ENCODE peak calls at places on chromosomes 11 and 22, in five cellular contexts. One of them, this sample, is unnamed.

GRCh38 chr11:22671751-22672150 is 5.3 kb downstream of the GAS2 start:
- DNase-seq in MM.1S: peak; percentile 19
- DNase-seq in Peyer's patch: no peak
- DNase-seq in CD4-positive, alpha-beta memory T cell: no peak
- DNase-seq in astrocyte: peak; percentile 9
- DNase-seq in this sample: no peak

GRCh38 chr11:35077709-35078695 is 61.0 kb upstream of the CD44 start:
- DNase-seq in MM.1S: peak; percentile 53
- DNase-seq in Peyer's patch: peak; percentile 81
- DNase-seq in CD4-positive, alpha-beta memory T cell: peak; percentile 87
- DNase-seq in astrocyte: peak; percentile 77
- DNase-seq in this sample: peak; percentile 49

GRCh38 chr11:116108161-116108560 is 603.9 kb upstream of the CADM1 start:
- DNase-seq in MM.1S: no peak
- DNase-seq in Peyer's patch: no peak
- DNase-seq in CD4-positive, alpha-beta memory T cell: no peak
- DNase-seq in astrocyte: peak; percentile 2
- DNase-seq in this sample: no peak

GRCh38 chr22:35777335-35777975 is 59.8 kb downstream of the APOL5 start:
- DNase-seq in MM.1S: no peak
- DNase-seq in Peyer's patch: no peak
- DNase-seq in CD4-positive, alpha-beta memory T cell: no peak
- DNase-seq in astrocyte: peak; percentile 89
- DNase-seq in this sample: no peak

GRCh38 chr22:49042066-49042465 is 785.6 kb downstream of the BRD1 start:
- DNase-seq in MM.1S: no peak
- DNase-seq in Peyer's patch: peak; percentile 26
- DNase-seq in CD4-positive, alpha-beta memory T cell: no peak
- DNase-seq in astrocyte: no peak
- DNase-seq in this sample: no peak

GRCh38 chr11:43963221-43963620 is 20.8 kb downstream of the C11orf96 start:
- DNase-seq in MM.1S: no peak
- DNase-seq in Peyer's patch: peak; percentile 13
- DNase-seq in CD4-positive, alpha-beta memory T cell: no peak
- DNase-seq in astrocyte: no peak
- DNase-seq in this sample: no peak

GRCh38 chr11:106961518-106961917 is 56.8 kb downstream of the GUCY1A2 start:
- DNase-seq in MM.1S: no peak
- DNase-seq in Peyer's patch: no peak
- DNase-seq in CD4-positive, alpha-beta memory T cell: no peak
- DNase-seq in astrocyte: peak; percentile 92
- DNase-seq in this sample: no peak

GRCh38 chr11:76891793-76892192 is 31.1 kb downstream of the ACER3 start:
- DNase-seq in MM.1S: no peak
- DNase-seq in Peyer's patch: no peak
- DNase-seq in CD4-positive, alpha-beta memory T cell: no peak
- DNase-seq in astrocyte: no peak
- DNase-seq in this sample: no peak

GRCh38 chr22:44524806-44525205 is 26.8 kb upstream of the RTL6 start:
- DNase-seq in MM.1S: no peak
- DNase-seq in Peyer's patch: no peak
- DNase-seq in CD4-positive, alpha-beta memory T cell: no peak
- DNase-seq in astrocyte: no peak
- DNase-seq in this sample: no peak

GRCh38 chr22:33321466-33321865 is 263.3 kb upstream of the SYN3 start:
- DNase-seq in MM.1S: no peak
- DNase-seq in Peyer's patch: no peak
- DNase-seq in CD4-positive, alpha-beta memory T cell: no peak
- DNase-seq in astrocyte: no peak
- DNase-seq in this sample: no peak

GRCh38 chr11:86069408-86070086 is 663 bp upstream of the PICALM start:
- DNase-seq in MM.1S: no peak
- DNase-seq in Peyer's patch: no peak
- DNase-seq in CD4-positive, alpha-beta memory T cell: no peak
- DNase-seq in astrocyte: peak; percentile 99
- DNase-seq in this sample: no peak

GRCh38 chr22:25368271-25368670 is 148.8 kb downstream of the CRYBB2 start:
- DNase-seq in MM.1S: no peak
- DNase-seq in Peyer's patch: peak; percentile 58
- DNase-seq in CD4-positive, alpha-beta memory T cell: no peak
- DNase-seq in astrocyte: peak; percentile 64
- DNase-seq in this sample: no peak

GRCh38 chr11:37509471-37509870 is 911.4 kb upstream of the RAG2 start:
- DNase-seq in MM.1S: no peak
- DNase-seq in Peyer's patch: no peak
- DNase-seq in CD4-positive, alpha-beta memory T cell: no peak
- DNase-seq in astrocyte: no peak
- DNase-seq in this sample: no peak

GRCh38 chr11:12169822-12170221 is 59.4 kb downstream of the MICAL2 start:
- DNase-seq in MM.1S: no peak
- DNase-seq in Peyer's patch: no peak
- DNase-seq in CD4-positive, alpha-beta memory T cell: no peak
- DNase-seq in astrocyte: no peak
- DNase-seq in this sample: no peak

GRCh38 chr11:68313574-68314202 is 1.3 kb downstream of the LRP5 start:
- DNase-seq in MM.1S: no peak
- DNase-seq in Peyer's patch: no peak
- DNase-seq in CD4-positive, alpha-beta memory T cell: no peak
- DNase-seq in astrocyte: no peak
- DNase-seq in this sample: no peak

GRCh38 chr11:133900176-133901105 is 55.1 kb upstream of the SPATA19 start:
- DNase-seq in MM.1S: no peak
- DNase-seq in Peyer's patch: peak; percentile 19
- DNase-seq in CD4-positive, alpha-beta memory T cell: no peak
- DNase-seq in astrocyte: no peak
- DNase-seq in this sample: no peak

GRCh38 chr11:102592634-102593581 is 32.2 kb downstream of the MMP20 start:
- DNase-seq in MM.1S: peak; percentile 15
- DNase-seq in Peyer's patch: peak; percentile 55
- DNase-seq in CD4-positive, alpha-beta memory T cell: no peak
- DNase-seq in astrocyte: no peak
- DNase-seq in this sample: no peak

GRCh38 chr11:25981998-25982397 is 349.9 kb upstream of the ANO3 start:
- DNase-seq in MM.1S: peak; percentile 89
- DNase-seq in Peyer's patch: no peak
- DNase-seq in CD4-positive, alpha-beta memory T cell: no peak
- DNase-seq in astrocyte: peak; percentile 29
- DNase-seq in this sample: no peak

GRCh38 chr11:112539741-112540140 is 279.1 kb upstream of the PLET1 start:
- DNase-seq in MM.1S: no peak
- DNase-seq in Peyer's patch: no peak
- DNase-seq in CD4-positive, alpha-beta memory T cell: no peak
- DNase-seq in astrocyte: no peak
- DNase-seq in this sample: no peak

GRCh38 chr11:5291207-5291838 is 10.4 kb downstream of the OR51B4 start:
- DNase-seq in MM.1S: peak; percentile 68
- DNase-seq in Peyer's patch: no peak
- DNase-seq in CD4-positive, alpha-beta memory T cell: no peak
- DNase-seq in astrocyte: no peak
- DNase-seq in this sample: no peak

GRCh38 chr11:44950625-44951472 is at the start of gene TP53I11:
- DNase-seq in MM.1S: peak; percentile 52
- DNase-seq in Peyer's patch: peak; percentile 88
- DNase-seq in CD4-positive, alpha-beta memory T cell: peak; percentile 56
- DNase-seq in astrocyte: peak; percentile 55
- DNase-seq in this sample: peak; percentile 39

GRCh38 chr22:36860821-36861659 is at the start of gene NCF4:
- DNase-seq in MM.1S: peak; percentile 63
- DNase-seq in Peyer's patch: peak; percentile 92
- DNase-seq in CD4-positive, alpha-beta memory T cell: peak; percentile 33
- DNase-seq in astrocyte: no peak
- DNase-seq in this sample: peak; percentile 7

GRCh38 chr22:26487996-26488395 is 4.3 kb downstream of the SRRD start:
- DNase-seq in MM.1S: no peak
- DNase-seq in Peyer's patch: no peak
- DNase-seq in CD4-positive, alpha-beta memory T cell: no peak
- DNase-seq in astrocyte: no peak
- DNase-seq in this sample: no peak

GRCh38 chr11:105635466-105635865 is 25.6 kb downstream of the GRIA4 start:
- DNase-seq in MM.1S: no peak
- DNase-seq in Peyer's patch: no peak
- DNase-seq in CD4-positive, alpha-beta memory T cell: no peak
- DNase-seq in astrocyte: no peak
- DNase-seq in this sample: no peak

GRCh38 chr11:105636496-105636895 is 26.6 kb downstream of the GRIA4 start:
- DNase-seq in MM.1S: no peak
- DNase-seq in Peyer's patch: no peak
- DNase-seq in CD4-positive, alpha-beta memory T cell: no peak
- DNase-seq in astrocyte: no peak
- DNase-seq in this sample: no peak

DNA sequence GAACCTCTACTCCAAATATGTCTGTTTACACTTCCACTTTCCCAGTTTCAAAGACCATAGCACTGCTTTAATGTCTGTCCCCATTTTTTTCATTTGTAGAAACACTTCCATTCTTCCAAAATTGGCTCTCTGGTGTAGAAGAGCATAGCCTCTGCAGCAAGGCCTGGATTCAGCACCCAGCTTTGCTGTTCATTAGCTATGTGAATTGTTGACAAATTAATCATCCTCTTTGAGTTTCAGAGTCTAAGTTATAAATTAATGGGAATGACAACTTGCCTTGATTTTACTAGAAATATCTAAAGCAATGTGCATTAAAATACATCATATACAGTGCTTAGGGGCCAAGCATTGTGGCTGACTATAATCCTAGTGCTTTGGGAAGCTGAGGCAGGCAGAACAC is 22.4 kb downstream of the GRIA4 start:
- DNase-seq in MM.1S: no peak
- DNase-seq in Peyer's patch: no peak
- DNase-seq in CD4-positive, alpha-beta memory T cell: no peak
- DNase-seq in astrocyte: no peak
- DNase-seq in this sample: no peak
- H3K27me3 ChIP-seq in MM.1S: no peaks in the 10 kb centered on the region
- H3K27me3 ChIP-seq in Peyer's patch: no peaks in the 10 kb centered on the region
- H3K27me3 ChIP-seq in CD4-positive, alpha-beta memory T cell: no peaks in the 10 kb centered on the region
- H3K27me3 ChIP-seq in astrocyte: no peaks in the 10 kb centered on the region
- H3K27me3 ChIP-seq in this sample: no peaks in the 10 kb centered on the region

GRCh38 chr11:73335204-73335923 is 27.3 kb downstream of the ARHGEF17 start:
- DNase-seq in MM.1S: peak; percentile 68
- DNase-seq in Peyer's patch: peak; percentile 92
- DNase-seq in CD4-positive, alpha-beta memory T cell: peak; percentile 68
- DNase-seq in astrocyte: no peak
- DNase-seq in this sample: peak; percentile 68
- H3K27me3 ChIP-seq in MM.1S: no peaks in the 10 kb centered on the region
- H3K27me3 ChIP-seq in Peyer's patch: no peaks in the 10 kb centered on the region
- H3K27me3 ChIP-seq in CD4-positive, alpha-beta memory T cell: no peaks in the 10 kb centered on the region
- H3K27me3 ChIP-seq in astrocyte: no peaks in the 10 kb centered on the region
- H3K27me3 ChIP-seq in this sample: no peaks in the 10 kb centered on the region

GRCh38 chr11:1746516-1746931 is 3.9 kb downstream of the IFITM10 start:
- DNase-seq in MM.1S: no peak
- DNase-seq in Peyer's patch: peak; percentile 49
- DNase-seq in CD4-positive, alpha-beta memory T cell: no peak
- DNase-seq in astrocyte: no peak
- DNase-seq in this sample: no peak

GRCh38 chr11:1749020-1749758 is 1.2 kb downstream of the IFITM10 start:
- DNase-seq in MM.1S: no peak
- DNase-seq in Peyer's patch: no peak
- DNase-seq in CD4-positive, alpha-beta memory T cell: no peak
- DNase-seq in astrocyte: no peak
- DNase-seq in this sample: no peak

GRCh38 chr11:1746956-1747752 is 3.2 kb downstream of the IFITM10 start:
- DNase-seq in MM.1S: no peak
- DNase-seq in Peyer's patch: peak; percentile 42
- DNase-seq in CD4-positive, alpha-beta memory T cell: no peak
- DNase-seq in astrocyte: no peak
- DNase-seq in this sample: no peak

GRCh38 chr11:1748467-1749019 is 1.9 kb downstream of the IFITM10 start:
- DNase-seq in MM.1S: no peak
- DNase-seq in Peyer's patch: peak; percentile 46
- DNase-seq in CD4-positive, alpha-beta memory T cell: no peak
- DNase-seq in astrocyte: no peak
- DNase-seq in this sample: no peak

DNA sequence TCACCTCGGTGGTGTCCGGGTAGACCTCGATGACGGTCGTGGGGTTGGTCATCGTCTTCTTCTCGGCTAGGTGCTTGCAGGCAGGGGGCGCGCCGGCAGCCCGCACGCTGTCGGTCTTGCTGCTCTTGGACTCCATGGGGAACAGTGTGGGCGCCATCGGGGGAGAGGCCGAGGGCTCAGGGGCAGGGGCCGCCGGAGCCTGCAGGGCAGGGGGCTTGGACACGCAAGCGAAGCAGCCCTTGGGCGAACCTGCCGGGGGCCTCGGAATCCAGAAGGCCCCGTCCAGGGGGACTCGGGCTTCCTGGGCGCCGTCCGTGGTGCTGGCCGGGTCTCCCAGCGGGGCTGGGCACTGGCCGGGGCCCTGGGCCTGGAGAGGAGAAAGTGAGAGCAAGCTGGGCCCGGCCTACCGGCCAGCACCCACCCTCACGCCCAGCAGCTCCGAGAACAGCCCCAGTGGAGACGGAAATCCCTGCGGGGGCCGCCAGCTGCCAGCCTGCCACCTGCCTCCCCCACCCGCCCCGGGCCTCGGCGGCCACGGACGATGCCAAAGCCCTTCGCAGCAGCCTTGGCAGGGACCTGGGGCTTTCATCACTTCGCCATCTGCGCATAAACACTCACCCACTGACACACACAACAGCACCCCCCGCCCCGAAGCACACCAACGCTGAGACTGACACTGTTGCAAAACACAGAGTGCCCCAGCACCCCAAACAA is 2.5 kb downstream of the IFITM10 start:
- DNase-seq in MM.1S: no peak
- DNase-seq in Peyer's patch: no peak
- DNase-seq in CD4-positive, alpha-beta memory T cell: no peak
- DNase-seq in astrocyte: no peak
- DNase-seq in this sample: no peak
- H3K27me3 ChIP-seq in MM.1S: peaks cover 25% of the 10 kb centered on the region
- H3K27me3 ChIP-seq in Peyer's patch: no peaks in the 10 kb centered on the region
- H3K27me3 ChIP-seq in CD4-positive, alpha-beta memory T cell: no peaks in the 10 kb centered on the region
- H3K27me3 ChIP-seq in astrocyte: no peaks in the 10 kb centered on the region
- H3K27me3 ChIP-seq in this sample: peaks cover 7% of the 10 kb centered on the region

GRCh38 chr22:22897947-22898346 is 10.3 kb downstream of the IGLL5 start:
- DNase-seq in MM.1S: no peak
- DNase-seq in Peyer's patch: peak; percentile 14
- DNase-seq in CD4-positive, alpha-beta memory T cell: no peak
- DNase-seq in astrocyte: no peak
- DNase-seq in this sample: no peak
- H3K27me3 ChIP-seq in MM.1S: no peaks in the 10 kb centered on the region
- H3K27me3 ChIP-seq in Peyer's patch: no peaks in the 10 kb centered on the region
- H3K27me3 ChIP-seq in CD4-positive, alpha-beta memory T cell: no peaks in the 10 kb centered on the region
- H3K27me3 ChIP-seq in astrocyte: peaks cover 5% of the 10 kb centered on the region
- H3K27me3 ChIP-seq in this sample: peaks cover 5% of the 10 kb centered on the region

GRCh38 chr11:123742334-123742733 is 874 bp upstream of the ZNF202 start:
- DNase-seq in MM.1S: no peak
- DNase-seq in Peyer's patch: no peak
- DNase-seq in CD4-positive, alpha-beta memory T cell: peak; percentile 4
- DNase-seq in astrocyte: no peak
- DNase-seq in this sample: no peak
- H3K27me3 ChIP-seq in MM.1S: no peaks in the 10 kb centered on the region
- H3K27me3 ChIP-seq in Peyer's patch: no peaks in the 10 kb centered on the region
- H3K27me3 ChIP-seq in CD4-positive, alpha-beta memory T cell: no peaks in the 10 kb centered on the region
- H3K27me3 ChIP-seq in astrocyte: no peaks in the 10 kb centered on the region
- H3K27me3 ChIP-seq in this sample: no peaks in the 10 kb centered on the region

DNA sequence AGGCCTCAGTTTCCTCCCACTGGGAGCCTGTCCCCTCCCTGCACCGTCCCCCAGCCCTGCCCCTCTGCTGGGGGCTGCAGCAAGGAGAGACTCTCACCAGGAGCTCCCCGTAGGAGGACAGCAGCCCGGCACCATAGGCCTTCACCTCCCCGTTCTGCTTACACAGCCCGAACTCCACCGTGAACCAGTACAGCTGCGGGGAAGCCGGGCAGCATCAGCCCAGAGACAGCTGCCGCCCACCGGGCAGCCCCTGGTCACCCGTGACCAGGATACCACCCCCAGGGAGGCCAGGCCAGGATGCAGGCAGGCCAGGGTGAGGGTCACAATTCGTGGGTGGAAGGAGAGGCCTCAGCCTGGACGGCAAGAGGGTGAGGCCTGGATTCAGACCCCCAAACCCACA is 4.6 kb upstream of the INS start:
- DNase-seq in MM.1S: no peak
- DNase-seq in Peyer's patch: no peak
- DNase-seq in CD4-positive, alpha-beta memory T cell: no peak
- DNase-seq in astrocyte: no peak
- DNase-seq in this sample: no peak
- H3K27me3 ChIP-seq in MM.1S: peaks cover 75% of the 10 kb centered on the region
- H3K27me3 ChIP-seq in Peyer's patch: no peaks in the 10 kb centered on the region
- H3K27me3 ChIP-seq in CD4-positive, alpha-beta memory T cell: no peaks in the 10 kb centered on the region
- H3K27me3 ChIP-seq in astrocyte: no peaks in the 10 kb centered on the region
- H3K27me3 ChIP-seq in this sample: no peaks in the 10 kb centered on the region